ENCODE peak calls at places on chromosomes 11 and 22, in four cellular contexts. F is left ventricle myocardium inferior, K is fibroblast of pulmonary artery, Y is C1 segment of cervical spinal cord. U is an unnamed sample.

GRCh38 chr22:45640291-45640940 is 31.2 kb upstream of the ATXN10 start:
- DNase-seq in F (peak; percentile 25), K (no peak), Y (no peak), U (no peak)

GRCh38 chr11:2122907-2123627 is 16.1 kb downstream of the IGF2 start:
- DNase-seq in F (no peak), K (no peak), Y (no peak), U (no peak)

GRCh38 chr11:66856496-66857233 is at the start of gene LRFN4:
- DNase-seq in F (peak; percentile 51), K (no peak), Y (peak; percentile 62), U (no peak)

GRCh38 chr11:73866095-73866579 is 10.5 kb downstream of the COA4 start:
- DNase-seq in F (no peak), K (peak; percentile 74), Y (no peak), U (no peak)

GRCh38 chr11:61917357-61918109 is at the start of gene RAB3IL1:
- DNase-seq in F (peak; percentile 78), K (peak; percentile 53), Y (peak; percentile 32), U (peak; percentile 66)

GRCh38 chr11:1852885-1853284 is at the start of gene LSP1:
- DNase-seq in F (no peak), K (no peak), Y (no peak), U (no peak)

GRCh38 chr11:60315866-60316265 is 11.2 kb upstream of the MS4A6E start:
- DNase-seq in F (no peak), K (peak; percentile 4), Y (no peak), U (no peak)

GRCh38 chr11:130042093-130042591 is 27.6 kb upstream of the APLP2 start:
- DNase-seq in F (no peak), K (peak; percentile 97), Y (no peak), U (no peak)

GRCh38 chr11:95577716-95578460 is 211.7 kb downstream of the FAM76B start:
- DNase-seq in F (no peak), K (peak; percentile 52), Y (no peak), U (no peak)

GRCh38 chr22:43385770-43386641 is 25.8 kb upstream of the MPPED1 start:
- DNase-seq in F (peak; percentile 73), K (peak; percentile 78), Y (peak; percentile 56), U (peak; percentile 47)

GRCh38 chr11:68929135-68929534 is 25.4 kb downstream of the IGHMBP2 start:
- DNase-seq in F (no peak), K (no peak), Y (no peak), U (no peak)

GRCh38 chr11:34492806-34493414 is 20.7 kb downstream of the ELF5 start:
- DNase-seq in F (no peak), K (peak; percentile 71), Y (no peak), U (peak; percentile 91)

GRCh38 chr11:5369793-5370192 is 13.8 kb upstream of the OR51M1 start:
- DNase-seq in F (no peak), K (peak; percentile 64), Y (no peak), U (no peak)

GRCh38 chr11:67275606-67276409 is 9.5 kb downstream of the GRK2 start:
- DNase-seq in F (no peak), K (no peak), Y (no peak), U (no peak)

GRCh38 chr22:42688241-42688913 is 32.3 kb downstream of the A4GALT start:
- DNase-seq in F (peak; percentile 90), K (peak; percentile 95), Y (peak; percentile 11), U (peak; percentile 86)

GRCh38 chr11:112161012-112161411 is 2.9 kb downstream of the IL18 start:
- DNase-seq in F (no peak), K (peak; percentile 36), Y (no peak), U (no peak)

GRCh38 chr11:68999093-68999747 is 13.8 kb downstream of the MRGPRF start:
- DNase-seq in F (no peak), K (no peak), Y (no peak), U (no peak)

GRCh38 chr11:35541621-35542375 is 16.4 kb upstream of the PAMR1 start:
- DNase-seq in F (peak; percentile 29), K (peak; percentile 88), Y (no peak), U (peak; percentile 43)

GRCh38 chr11:76094729-76095128 is 111.6 kb downstream of the WNT11 start:
- DNase-seq in F (no peak), K (no peak), Y (no peak), U (no peak)

GRCh38 chr11:72626637-72626936 is 47.6 kb downstream of the PDE2A start:
- DNase-seq in F (no peak), K (no peak), Y (no peak), U (no peak)

GRCh38 chr11:120710354-120711187 is 199.0 kb downstream of the GRIK4 start:
- DNase-seq in F (no peak), K (peak; percentile 84), Y (no peak), U (peak; percentile 83)